ENCODE peak calls at places on chromosome 20, in nine cellular contexts. N, T, V, C, D, S, B, Y and Z are unnamed samples. For H3K4me1, the result is how much of the 10 kb centered on the place peaks cover.

GRCh38 chr20:43316271-43316670 is 126.6 kb upstream of the PTPRT start:
- DNase-seq in N (no peak), T (no peak), V (no peak), C (no peak), D (no peak), S (no peak), B (no peak), Y (no peak), Z (no peak)

GRCh38 chr20:916825-917224 is 691 bp upstream of the ANGPT4 start:
- DNase-seq in N (no peak), T (no peak), V (peak), C (no peak), D (no peak), S (peak), B (no peak), Y (no peak), Z (no peak)

GRCh38 chr20:19974621-19975435 is 42.3 kb upstream of the NAA20 start:
- DNase-seq in N (peak), T (peak), V (no peak), C (peak), D (no peak), S (no peak), B (peak), Y (no peak), Z (peak)

GRCh38 chr20:23165307-23165750 is 79.2 kb upstream of the CD93 start:
- DNase-seq in N (peak), T (no peak), V (peak), C (no peak), D (no peak), S (peak), B (no peak), Y (no peak), Z (no peak)

GRCh38 chr20:12315652-12316051 is 398.0 kb downstream of the BTBD3 start:
- DNase-seq in N (no peak), T (no peak), V (no peak), C (no peak), D (no peak), S (no peak), B (no peak), Y (no peak), Z (no peak)

GRCh38 chr20:34537651-34538050 is 20.9 kb upstream of the MAP1LC3A start:
- DNase-seq in N (no peak), T (no peak), V (no peak), C (no peak), D (no peak), S (no peak), B (no peak), Y (no peak), Z (no peak)

GRCh38 chr20:17940447-17940971 is 28.1 kb downstream of the SNX5 start:
- DNase-seq in N (no peak), T (no peak), V (peak), C (no peak), D (no peak), S (peak), B (no peak), Y (no peak), Z (no peak)

GRCh38 chr20:35791823-35792222 is 20.0 kb downstream of the PHF20 start:
- DNase-seq in N (no peak), T (peak), V (no peak), C (peak), D (no peak), S (no peak), B (peak), Y (no peak), Z (peak)

GRCh38 chr20:19964289-19965263 is 52.6 kb upstream of the NAA20 start:
- DNase-seq in N (peak), T (peak), V (no peak), C (peak), D (no peak), S (no peak), B (peak), Y (no peak), Z (peak)

GRCh38 chr20:53865905-53866786 is 204.2 kb downstream of the BCAS1 start:
- DNase-seq in N (peak), T (peak), V (peak), C (peak), D (no peak), S (peak), B (peak), Y (peak), Z (peak)

GRCh38 chr20:11376998-11377397 is 540.7 kb upstream of the BTBD3 start:
- DNase-seq in N (no peak), T (peak), V (no peak), C (peak), D (no peak), S (no peak), B (no peak), Y (no peak), Z (no peak)

GRCh38 chr20:34768105-34768504 is 57.3 kb downstream of the NCOA6 start:
- DNase-seq in N (no peak), T (no peak), V (no peak), C (peak), D (no peak), S (no peak), B (peak), Y (no peak), Z (peak)

GRCh38 chr20:4544765-4545164 is 176.9 kb upstream of the PRND start:
- DNase-seq in N (no peak), T (peak), V (no peak), C (peak), D (no peak), S (no peak), B (peak), Y (no peak), Z (peak)

GRCh38 chr20:49603209-49603627 is 35.3 kb upstream of the PTGIS start:
- DNase-seq in N (peak), T (no peak), V (peak), C (peak), D (no peak), S (peak), B (peak), Y (peak), Z (peak)

GRCh38 chr20:58682656-58683055 is 9.9 kb upstream of the NPEPL1 start:
- DNase-seq in N (no peak), T (peak), V (no peak), C (peak), D (no peak), S (no peak), B (peak), Y (no peak), Z (peak)

GRCh38 chr20:34439168-34439567 is 76.1 kb downstream of the ITCH start:
- DNase-seq in N (no peak), T (no peak), V (no peak), C (no peak), D (no peak), S (no peak), B (no peak), Y (no peak), Z (no peak)

GRCh38 chr20:13302647-13303425 is 81.8 kb downstream of the ISM1 start:
- DNase-seq in N (peak), T (peak), V (peak), C (peak), D (peak), S (peak), B (peak), Y (peak), Z (peak)

GRCh38 chr20:24782221-24782620 is 166.8 kb upstream of the CST7 start:
- DNase-seq in N (no peak), T (no peak), V (no peak), C (no peak), D (no peak), S (no peak), B (no peak), Y (no peak), Z (no peak)

GRCh38 chr20:3721912-3722311 is 9.5 kb upstream of the SIGLEC1 start:
- DNase-seq in N (no peak), T (no peak), V (no peak), C (no peak), D (no peak), S (no peak), B (no peak), Y (no peak), Z (no peak)

GRCh38 chr20:35757098-35757705 is 14.6 kb upstream of the PHF20 start:
- DNase-seq in N (no peak), T (no peak), V (no peak), C (peak), D (no peak), S (peak), B (peak), Y (no peak), Z (no peak)

GRCh38 chr20:4937422-4938319 is 63.6 kb downstream of the SLC23A2 start:
- DNase-seq in N (peak), T (no peak), V (no peak), C (no peak), D (no peak), S (peak), B (no peak), Y (no peak), Z (peak)

GRCh38 chr20:6055161-6055783 is 1.4 kb upstream of the LRRN4 start:
- DNase-seq in N (no peak), T (no peak), V (no peak), C (no peak), D (no peak), S (no peak), B (peak), Y (no peak), Z (no peak)

GRCh38 chr20:59185809-59186208 is 22.2 kb downstream of the ZNF831 start:
- DNase-seq in N (no peak), T (no peak), V (peak), C (no peak), D (no peak), S (no peak), B (no peak), Y (no peak), Z (no peak)

GRCh38 chr20:40497781-40498691 is 191.0 kb downstream of the MAFB start:
- DNase-seq in N (no peak), T (peak), V (no peak), C (peak), D (no peak), S (no peak), B (peak), Y (no peak), Z (no peak)

GRCh38 chr20:24651171-24651972 is 181.9 kb downstream of the SYNDIG1 start:
- DNase-seq in N (no peak), T (peak), V (no peak), C (peak), D (no peak), S (no peak), B (peak), Y (no peak), Z (peak)

GRCh38 chr20:24955045-24955444 is 6.0 kb downstream of the CST7 start:
- DNase-seq in N (no peak), T (no peak), V (no peak), C (no peak), D (no peak), S (no peak), B (no peak), Y (peak), Z (no peak)

GRCh38 chr20:44154521-44155001 is 32.4 kb downstream of the JPH2 start:
- DNase-seq in N (no peak), T (peak), V (peak), C (peak), D (no peak), S (no peak), B (peak), Y (no peak), Z (no peak)

GRCh38 chr20:47499053-47499452 is 2.6 kb upstream of the NCOA3 start:
- DNase-seq in N (no peak), T (no peak), V (no peak), C (no peak), D (no peak), S (no peak), B (no peak), Y (no peak), Z (no peak)

GRCh38 chr20:59222982-59223610 is 59.5 kb downstream of the ZNF831 start:
- DNase-seq in N (peak), T (no peak), V (peak), C (peak), D (no peak), S (peak), B (no peak), Y (no peak), Z (peak)

GRCh38 chr20:2859330-2860121 is 13.8 kb upstream of the PTPRA start:
- DNase-seq in N (no peak), T (no peak), V (no peak), C (peak), D (no peak), S (no peak), B (no peak), Y (no peak), Z (no peak)

DNA sequence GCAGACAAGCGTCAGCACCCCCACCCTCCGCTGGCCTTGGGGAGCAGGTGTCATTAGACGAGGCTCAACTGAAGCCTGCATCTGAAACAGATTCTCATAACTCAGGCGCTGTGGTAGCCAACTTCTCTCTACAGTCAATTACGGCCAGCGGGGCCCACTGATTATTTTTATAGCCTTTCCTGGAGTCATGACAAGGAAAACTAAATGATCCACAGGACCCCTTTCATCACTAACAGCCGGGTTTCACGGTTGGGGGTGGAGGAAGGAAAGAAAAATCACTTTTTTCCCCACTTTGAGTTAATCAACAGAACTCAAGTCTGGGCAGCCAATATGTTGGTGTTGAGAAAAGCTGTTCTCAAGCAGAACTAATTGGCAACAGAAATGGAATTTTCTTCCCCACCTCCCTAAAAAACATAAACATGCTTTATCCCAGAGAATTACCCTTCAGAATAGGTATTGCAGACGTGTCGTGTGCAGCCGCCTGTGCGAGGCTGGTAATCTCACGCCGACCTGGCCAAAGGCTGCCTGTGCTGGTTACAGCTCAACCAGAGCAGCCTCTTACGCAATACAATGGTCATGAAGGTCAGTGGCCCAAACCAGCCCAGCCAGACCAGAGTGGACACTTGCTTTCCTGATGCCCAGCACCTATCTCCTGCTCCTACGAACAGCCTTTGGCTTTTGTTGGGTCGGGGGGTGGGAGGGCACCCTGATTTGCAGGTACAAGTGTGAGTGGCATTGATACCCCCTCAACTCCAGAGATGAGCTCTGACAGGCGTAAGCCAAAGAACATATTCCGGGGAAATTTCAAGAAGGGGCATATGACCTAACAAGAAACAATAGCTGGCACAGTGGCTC is 11.0 kb downstream of the RIPOR3 start:
- DNase-seq in N (peak), T (no peak), V (no peak), C (peak), D (no peak), S (no peak), B (peak), Y (no peak), Z (no peak)
- H3K4me3 ChIP-seq in N (no peak), T (no peak), V (no peak), C (no peak), D (no peak), S (no peak), B (no peak), Y (no peak), Z (no peak)

DNA sequence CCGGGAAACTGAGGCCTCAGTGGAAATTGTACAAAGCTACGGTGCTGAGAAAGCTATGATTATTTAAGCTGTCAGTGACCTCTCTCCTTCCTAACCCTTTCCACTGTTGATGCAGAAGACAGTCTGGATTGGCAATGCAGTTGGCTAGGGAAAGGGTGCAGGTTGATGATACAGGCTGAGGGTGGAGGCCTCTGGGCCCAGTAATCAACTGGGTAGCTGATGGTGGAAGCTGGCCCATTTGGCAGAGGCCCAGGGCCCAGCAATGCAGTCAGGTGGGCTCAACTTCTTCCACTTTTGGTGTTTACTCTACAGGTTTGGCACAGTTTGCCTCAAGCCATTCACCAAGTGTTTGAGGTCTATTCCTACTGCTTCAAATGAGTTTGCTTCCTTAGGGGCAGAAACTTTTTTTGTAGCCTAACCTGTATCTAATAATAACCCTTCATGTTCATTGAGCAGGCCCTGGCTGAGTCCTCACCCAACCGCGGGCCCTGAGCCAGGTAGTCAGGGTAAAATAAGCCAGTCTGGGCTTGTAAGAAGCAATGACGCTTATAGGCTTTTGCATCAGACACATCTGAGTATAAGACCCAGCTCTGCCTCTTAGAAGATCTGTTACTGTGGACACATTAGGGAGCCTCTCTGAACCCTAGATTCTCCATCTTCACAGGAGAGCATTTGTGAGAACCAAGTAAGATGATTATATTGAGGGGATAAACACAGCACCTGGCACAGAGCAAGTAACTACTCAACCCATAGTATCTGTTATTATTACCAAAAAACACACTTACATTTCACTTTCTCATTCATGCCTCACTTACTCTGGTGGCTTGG is 12.0 kb downstream of the BCL2L1 start:
- DNase-seq in N (no peak), T (peak), V (no peak), C (no peak), D (no peak), S (no peak), B (no peak), Y (no peak), Z (peak)
- H3K4me1 ChIP-seq in N (half or more), T (half or more), V (under half), C (under half), D (half or more), S (half or more), B (under half), Y (half or more), Z (half or more)

GRCh38 chr20:63957004-63957689 is 931 bp upstream of the UCKL1 start:
- DNase-seq in N (peak), T (peak), V (peak), C (peak), D (peak), S (peak), B (peak), Y (peak), Z (peak)
- H2AFZ ChIP-seq in N (peak), T (peak), V (no peak), C (peak), D (no peak), S (peak), B (peak), Y (peak), Z (peak)

DNA sequence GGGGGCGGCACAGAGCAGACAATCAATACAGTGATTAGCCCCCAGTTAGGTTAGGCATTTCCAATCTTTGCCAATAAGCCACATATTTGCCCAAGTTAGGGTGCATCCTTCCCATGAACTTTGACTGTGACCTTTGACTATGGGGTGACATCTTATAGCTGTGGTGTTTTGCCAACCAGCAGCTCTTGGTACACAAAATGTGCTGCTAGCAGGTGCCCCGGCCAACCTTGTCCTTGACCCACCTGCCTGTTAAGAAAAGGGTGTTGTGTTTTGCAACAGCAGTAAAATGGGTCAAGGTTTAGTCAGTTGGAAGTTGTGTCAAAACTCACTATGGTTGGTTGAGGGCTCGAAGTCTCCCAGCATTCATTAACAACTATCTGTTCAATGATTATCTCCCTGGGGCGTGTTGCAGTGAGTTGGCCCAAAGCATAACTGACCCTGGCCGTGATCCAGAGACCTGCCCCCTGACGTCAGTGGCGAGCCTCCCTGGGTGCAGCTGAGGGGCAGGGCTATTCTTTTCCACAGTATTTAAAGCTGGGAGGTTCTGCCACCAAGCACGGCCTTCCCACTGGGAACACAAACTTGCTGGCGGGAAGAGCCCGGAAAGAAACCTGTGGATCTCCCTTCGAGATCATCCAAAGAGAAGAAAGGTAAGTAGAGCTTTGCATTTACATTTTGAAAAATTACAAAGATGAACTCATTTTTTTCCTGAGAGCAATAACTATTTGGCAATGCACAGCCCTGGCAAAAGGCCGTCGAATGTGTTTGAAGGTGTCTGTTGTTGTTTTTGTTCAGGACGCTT is at the start of gene PCK1:
- DNase-seq in N (peak), T (no peak), V (no peak), C (peak), D (no peak), S (no peak), B (no peak), Y (no peak), Z (peak)
- H3K4me3 ChIP-seq in N (no peak), T (no peak), V (no peak), C (no peak), D (no peak), S (no peak), B (no peak), Y (no peak), Z (no peak)